ENCODE peak calls at places on chromosome 17, in eight cellular contexts. One of them, this sample, is unnamed.

GRCh38 chr17:43888548-43888947 is 18.8 kb downstream of the MPP2 start:
- DNase-seq in BJ: no peak
- DNase-seq in lung: no peak
- DNase-seq in psoas muscle: no peak
- DNase-seq in tibial nerve: no peak
- DNase-seq in left ventricle myocardium inferior: no peak
- DNase-seq in ascending aorta: no peak
- DNase-seq in neural progenitor cell: no peak
- DNase-seq in this sample: no peak

GRCh38 chr17:48492401-48493298 is 38.2 kb downstream of the HOXB1 start:
- DNase-seq in BJ: no peak
- DNase-seq in lung: peak; percentile 50
- DNase-seq in psoas muscle: peak; percentile 90
- DNase-seq in tibial nerve: peak; percentile 29
- DNase-seq in left ventricle myocardium inferior: peak; percentile 64
- DNase-seq in ascending aorta: peak; percentile 85
- DNase-seq in neural progenitor cell: peak; percentile 72
- DNase-seq in this sample: peak; percentile 51

GRCh38 chr17:4142107-4142900 is 526 bp downstream of the ZZEF1 start:
- DNase-seq in BJ: no peak
- DNase-seq in lung: peak; percentile 49
- DNase-seq in psoas muscle: peak; percentile 77
- DNase-seq in tibial nerve: no peak
- DNase-seq in left ventricle myocardium inferior: peak; percentile 24
- DNase-seq in ascending aorta: peak; percentile 70
- DNase-seq in neural progenitor cell: peak; percentile 75
- DNase-seq in this sample: peak; percentile 20

GRCh38 chr17:72515291-72516065 is 394.7 kb downstream of the SOX9 start:
- DNase-seq in BJ: no peak
- DNase-seq in lung: no peak
- DNase-seq in psoas muscle: no peak
- DNase-seq in tibial nerve: no peak
- DNase-seq in left ventricle myocardium inferior: no peak
- DNase-seq in ascending aorta: no peak
- DNase-seq in neural progenitor cell: peak; percentile 36
- DNase-seq in this sample: peak; percentile 63

GRCh38 chr17:62649570-62649969 is 22.1 kb downstream of the MRC2 start:
- DNase-seq in BJ: no peak
- DNase-seq in lung: no peak
- DNase-seq in psoas muscle: peak; percentile 11
- DNase-seq in tibial nerve: no peak
- DNase-seq in left ventricle myocardium inferior: no peak
- DNase-seq in ascending aorta: no peak
- DNase-seq in neural progenitor cell: no peak
- DNase-seq in this sample: no peak

GRCh38 chr17:35809855-35810461 is 674 bp downstream of the TAF15 start:
- DNase-seq in BJ: no peak
- DNase-seq in lung: no peak
- DNase-seq in psoas muscle: no peak
- DNase-seq in tibial nerve: no peak
- DNase-seq in left ventricle myocardium inferior: no peak
- DNase-seq in ascending aorta: no peak
- DNase-seq in neural progenitor cell: no peak
- DNase-seq in this sample: no peak

GRCh38 chr17:76968707-76969597 is 100.7 kb downstream of the MGAT5B start:
- DNase-seq in BJ: no peak
- DNase-seq in lung: peak; percentile 44
- DNase-seq in psoas muscle: no peak
- DNase-seq in tibial nerve: no peak
- DNase-seq in left ventricle myocardium inferior: no peak
- DNase-seq in ascending aorta: no peak
- DNase-seq in neural progenitor cell: peak; percentile 98
- DNase-seq in this sample: peak; percentile 90

GRCh38 chr17:48642843-48643696 is 16.9 kb upstream of the HOXB9 start:
- DNase-seq in BJ: no peak
- DNase-seq in lung: no peak
- DNase-seq in psoas muscle: no peak
- DNase-seq in tibial nerve: no peak
- DNase-seq in left ventricle myocardium inferior: no peak
- DNase-seq in ascending aorta: no peak
- DNase-seq in neural progenitor cell: no peak
- DNase-seq in this sample: no peak

GRCh38 chr17:64423881-64424280 is 25.0 kb upstream of the MILR1 start:
- DNase-seq in BJ: no peak
- DNase-seq in lung: no peak
- DNase-seq in psoas muscle: no peak
- DNase-seq in tibial nerve: no peak
- DNase-seq in left ventricle myocardium inferior: no peak
- DNase-seq in ascending aorta: no peak
- DNase-seq in neural progenitor cell: no peak
- DNase-seq in this sample: no peak

GRCh38 chr17:38674013-38674748 is 576 bp downstream of the EPOP start:
- DNase-seq in BJ: no peak
- DNase-seq in lung: no peak
- DNase-seq in psoas muscle: peak; percentile 60
- DNase-seq in tibial nerve: no peak
- DNase-seq in left ventricle myocardium inferior: peak; percentile 17
- DNase-seq in ascending aorta: no peak
- DNase-seq in neural progenitor cell: peak; percentile 65
- DNase-seq in this sample: peak; percentile 38

GRCh38 chr17:1047886-1048470 is 51.0 kb downstream of the TIMM22 start:
- DNase-seq in BJ: no peak
- DNase-seq in lung: no peak
- DNase-seq in psoas muscle: peak; percentile 43
- DNase-seq in tibial nerve: no peak
- DNase-seq in left ventricle myocardium inferior: no peak
- DNase-seq in ascending aorta: no peak
- DNase-seq in neural progenitor cell: no peak
- DNase-seq in this sample: no peak

GRCh38 chr17:33751702-33752065 is 458.6 kb upstream of the ASIC2 start:
- DNase-seq in BJ: no peak
- DNase-seq in lung: no peak
- DNase-seq in psoas muscle: no peak
- DNase-seq in tibial nerve: no peak
- DNase-seq in left ventricle myocardium inferior: no peak
- DNase-seq in ascending aorta: no peak
- DNase-seq in neural progenitor cell: peak; percentile 76
- DNase-seq in this sample: no peak

GRCh38 chr17:74383140-74383539 is 15.8 kb downstream of the GPR142 start:
- DNase-seq in BJ: no peak
- DNase-seq in lung: no peak
- DNase-seq in psoas muscle: no peak
- DNase-seq in tibial nerve: no peak
- DNase-seq in left ventricle myocardium inferior: no peak
- DNase-seq in ascending aorta: no peak
- DNase-seq in neural progenitor cell: no peak
- DNase-seq in this sample: no peak

GRCh38 chr17:65824901-65825300 is 263.5 kb upstream of the AXIN2 start:
- DNase-seq in BJ: no peak
- DNase-seq in lung: no peak
- DNase-seq in psoas muscle: no peak
- DNase-seq in tibial nerve: no peak
- DNase-seq in left ventricle myocardium inferior: no peak
- DNase-seq in ascending aorta: no peak
- DNase-seq in neural progenitor cell: no peak
- DNase-seq in this sample: no peak

GRCh38 chr17:58279016-58279671 is 1.6 kb downstream of the MPO start:
- DNase-seq in BJ: no peak
- DNase-seq in lung: peak; percentile 43
- DNase-seq in psoas muscle: peak; percentile 84
- DNase-seq in tibial nerve: no peak
- DNase-seq in left ventricle myocardium inferior: peak; percentile 38
- DNase-seq in ascending aorta: no peak
- DNase-seq in neural progenitor cell: no peak
- DNase-seq in this sample: no peak

GRCh38 chr17:67218385-67218950 is 26.5 kb downstream of the HELZ start:
- DNase-seq in BJ: no peak
- DNase-seq in lung: no peak
- DNase-seq in psoas muscle: no peak
- DNase-seq in tibial nerve: no peak
- DNase-seq in left ventricle myocardium inferior: no peak
- DNase-seq in ascending aorta: no peak
- DNase-seq in neural progenitor cell: no peak
- DNase-seq in this sample: no peak

GRCh38 chr17:66661411-66661843 is 173.5 kb upstream of the CACNG5 start:
- DNase-seq in BJ: no peak
- DNase-seq in lung: no peak
- DNase-seq in psoas muscle: peak; percentile 56
- DNase-seq in tibial nerve: no peak
- DNase-seq in left ventricle myocardium inferior: no peak
- DNase-seq in ascending aorta: no peak
- DNase-seq in neural progenitor cell: no peak
- DNase-seq in this sample: no peak

GRCh38 chr17:49513044-49513395 is 17.9 kb downstream of the NGFR start:
- DNase-seq in BJ: no peak
- DNase-seq in lung: no peak
- DNase-seq in psoas muscle: no peak
- DNase-seq in tibial nerve: no peak
- DNase-seq in left ventricle myocardium inferior: no peak
- DNase-seq in ascending aorta: no peak
- DNase-seq in neural progenitor cell: no peak
- DNase-seq in this sample: no peak

GRCh38 chr17:61508912-61509311 is 56.7 kb downstream of the TBX4 start:
- DNase-seq in BJ: no peak
- DNase-seq in lung: no peak
- DNase-seq in psoas muscle: no peak
- DNase-seq in tibial nerve: no peak
- DNase-seq in left ventricle myocardium inferior: no peak
- DNase-seq in ascending aorta: no peak
- DNase-seq in neural progenitor cell: no peak
- DNase-seq in this sample: no peak

GRCh38 chr17:41580651-41581365 is 5.9 kb downstream of the KRT14 start:
- DNase-seq in BJ: no peak
- DNase-seq in lung: no peak
- DNase-seq in psoas muscle: no peak
- DNase-seq in tibial nerve: no peak
- DNase-seq in left ventricle myocardium inferior: no peak
- DNase-seq in ascending aorta: no peak
- DNase-seq in neural progenitor cell: no peak
- DNase-seq in this sample: no peak

GRCh38 chr17:58136669-58137279 is 11.4 kb upstream of the OR4D1 start:
- DNase-seq in BJ: no peak
- DNase-seq in lung: no peak
- DNase-seq in psoas muscle: no peak
- DNase-seq in tibial nerve: no peak
- DNase-seq in left ventricle myocardium inferior: no peak
- DNase-seq in ascending aorta: no peak
- DNase-seq in neural progenitor cell: peak; percentile 57
- DNase-seq in this sample: peak; percentile 49

GRCh38 chr17:50972579-50972978 is 106.4 kb upstream of the TOB1 start:
- DNase-seq in BJ: no peak
- DNase-seq in lung: no peak
- DNase-seq in psoas muscle: no peak
- DNase-seq in tibial nerve: no peak
- DNase-seq in left ventricle myocardium inferior: no peak
- DNase-seq in ascending aorta: no peak
- DNase-seq in neural progenitor cell: no peak
- DNase-seq in this sample: peak; percentile 70

GRCh38 chr17:36933174-36934143 is 3.8 kb upstream of the LHX1 start:
- DNase-seq in BJ: no peak
- DNase-seq in lung: no peak
- DNase-seq in psoas muscle: peak; percentile 46
- DNase-seq in tibial nerve: no peak
- DNase-seq in left ventricle myocardium inferior: no peak
- DNase-seq in ascending aorta: no peak
- DNase-seq in neural progenitor cell: peak; percentile 54
- DNase-seq in this sample: no peak

GRCh38 chr17:47413872-47414271 is 90.1 kb downstream of the EFCAB13 start:
- DNase-seq in BJ: no peak
- DNase-seq in lung: no peak
- DNase-seq in psoas muscle: no peak
- DNase-seq in tibial nerve: no peak
- DNase-seq in left ventricle myocardium inferior: no peak
- DNase-seq in ascending aorta: no peak
- DNase-seq in neural progenitor cell: no peak
- DNase-seq in this sample: no peak

GRCh38 chr17:2700031-2700490 is 11.5 kb downstream of the CLUH start:
- DNase-seq in BJ: no peak
- DNase-seq in lung: no peak
- DNase-seq in psoas muscle: no peak
- DNase-seq in tibial nerve: peak; percentile 1
- DNase-seq in left ventricle myocardium inferior: no peak
- DNase-seq in ascending aorta: no peak
- DNase-seq in neural progenitor cell: no peak
- DNase-seq in this sample: no peak
- H3K36me3 ChIP-seq in BJ: peaks cover 39% of the 10 kb centered on the region
- H3K36me3 ChIP-seq in lung: peaks cover 37% of the 10 kb centered on the region
- H3K36me3 ChIP-seq in psoas muscle: peaks cover 92% of the 10 kb centered on the region
- H3K36me3 ChIP-seq in tibial nerve: peaks cover 21% of the 10 kb centered on the region
- H3K36me3 ChIP-seq in left ventricle myocardium inferior: peaks cover 93% of the 10 kb centered on the region
- H3K36me3 ChIP-seq in ascending aorta: peaks cover 75% of the 10 kb centered on the region
- H3K36me3 ChIP-seq in neural progenitor cell: no peaks in the 10 kb centered on the region
- H3K36me3 ChIP-seq in this sample: peaks cover 48% of the 10 kb centered on the region

GRCh38 chr17:78883090-78883532 is 19.9 kb downstream of the CEP295NL start:
- DNase-seq in BJ: peak; percentile 86
- DNase-seq in lung: peak; percentile 81
- DNase-seq in psoas muscle: peak; percentile 89
- DNase-seq in tibial nerve: peak; percentile 70
- DNase-seq in left ventricle myocardium inferior: peak; percentile 81
- DNase-seq in ascending aorta: peak; percentile 92
- DNase-seq in neural progenitor cell: no peak
- DNase-seq in this sample: peak; percentile 84
- H3K4me3 ChIP-seq in BJ: peak overlapping the region; percentile 19
- H3K4me3 ChIP-seq in lung: no peak overlapping the region
- H3K4me3 ChIP-seq in psoas muscle: peak overlapping the region; percentile 41
- H3K4me3 ChIP-seq in tibial nerve: peak overlapping the region; percentile 1
- H3K4me3 ChIP-seq in left ventricle myocardium inferior: peak overlapping the region; percentile 59
- H3K4me3 ChIP-seq in ascending aorta: peak overlapping the region; percentile 20
- H3K4me3 ChIP-seq in neural progenitor cell: peak overlapping the region; percentile 9
- H3K4me3 ChIP-seq in this sample: peak overlapping the region; percentile 47

GRCh38 chr17:29155235-29155965 is 24.8 kb downstream of the MYO18A start:
- DNase-seq in BJ: no peak
- DNase-seq in lung: no peak
- DNase-seq in psoas muscle: peak; percentile 69
- DNase-seq in tibial nerve: no peak
- DNase-seq in left ventricle myocardium inferior: no peak
- DNase-seq in ascending aorta: peak; percentile 80
- DNase-seq in neural progenitor cell: no peak
- DNase-seq in this sample: peak; percentile 45
- TF ChIP-seq CTCF in BJ: no peak
- TF ChIP-seq CTCF in lung: no peak
- TF ChIP-seq CTCF in psoas muscle: no peak
- TF ChIP-seq CTCF in tibial nerve: no peak
- TF ChIP-seq CTCF in left ventricle myocardium inferior: no peak
- TF ChIP-seq CTCF in ascending aorta: no peak
- TF ChIP-seq CTCF in neural progenitor cell: no peak
- TF ChIP-seq CTCF in this sample: no peak

DNA sequence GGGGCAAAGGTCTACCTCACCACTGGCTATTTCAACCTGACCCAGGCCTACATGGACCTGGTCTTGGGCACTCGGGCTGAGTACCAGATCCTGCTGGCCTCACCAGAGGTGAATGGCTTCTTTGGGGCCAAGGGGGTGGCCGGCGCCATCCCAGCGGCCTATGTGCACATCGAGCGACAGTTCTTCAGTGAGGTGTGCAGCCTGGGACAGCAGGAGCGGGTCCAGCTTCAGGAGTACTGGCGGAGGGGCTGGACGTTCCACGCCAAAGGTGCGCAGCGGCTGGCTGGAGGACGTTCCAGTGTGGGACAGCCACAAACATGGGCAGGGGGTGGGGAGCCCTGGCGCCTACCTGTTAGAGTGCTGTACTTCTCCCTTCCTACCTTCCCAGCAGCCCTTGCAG is 25.4 kb downstream of the PGS1 start:
- DNase-seq in BJ: no peak
- DNase-seq in lung: no peak
- DNase-seq in psoas muscle: no peak
- DNase-seq in tibial nerve: no peak
- DNase-seq in left ventricle myocardium inferior: no peak
- DNase-seq in ascending aorta: no peak
- DNase-seq in neural progenitor cell: no peak
- DNase-seq in this sample: no peak
- H3K36me3 ChIP-seq in BJ: peaks cover 42% of the 10 kb centered on the region
- H3K36me3 ChIP-seq in lung: peaks cover 14% of the 10 kb centered on the region
- H3K36me3 ChIP-seq in psoas muscle: peaks cover 70% of the 10 kb centered on the region
- H3K36me3 ChIP-seq in tibial nerve: peaks cover 16% of the 10 kb centered on the region
- H3K36me3 ChIP-seq in left ventricle myocardium inferior: peaks cover 77% of the 10 kb centered on the region
- H3K36me3 ChIP-seq in ascending aorta: peaks cover 48% of the 10 kb centered on the region
- H3K36me3 ChIP-seq in neural progenitor cell: no peaks in the 10 kb centered on the region
- H3K36me3 ChIP-seq in this sample: peaks cover 76% of the 10 kb centered on the region

This sample was measured in BE2C.